ENCODE peak calls at places on chromosomes 12 and 14, in six cellular contexts. T is PC-9, P is GM23248, G is kidney, H is mammary epithelial cell, S is colonic mucosa. Z is an unnamed sample.

GRCh38 chr12:77696183-77696582 is 134.5 kb upstream of the NAV3 start:
- DNase-seq in T (no peak), P (no peak), G (no peak), H (no peak), S (no peak), Z (no peak)

GRCh38 chr12:50111417-50111692 is 681 bp upstream of the COX14 start:
- DNase-seq in T (no peak), P (no peak), G (no peak), H (no peak), S (no peak), Z (no peak)

GRCh38 chr12:47015381-47015780 is 64.0 kb upstream of the PCED1B start:
- DNase-seq in T (no peak), P (no peak), G (no peak), H (no peak), S (no peak), Z (peak; percentile 94)

GRCh38 chr14:99273025-99273723 is 1.2 kb upstream of the BCL11B start:
- DNase-seq in T (no peak), P (peak; percentile 18), G (peak; percentile 77), H (peak; percentile 62), S (peak; percentile 87), Z (no peak)

GRCh38 chr12:58703911-58704310 is 216.4 kb downstream of the LRIG3 start:
- DNase-seq in T (no peak), P (peak; percentile 14), G (no peak), H (no peak), S (no peak), Z (no peak)

GRCh38 chr12:112892821-112893220 is 13.9 kb upstream of the OAS1 start:
- DNase-seq in T (no peak), P (no peak), G (no peak), H (no peak), S (no peak), Z (no peak)

GRCh38 chr12:19967486-19967885 is 400.9 kb upstream of the PDE3A start:
- DNase-seq in T (no peak), P (peak; percentile 97), G (no peak), H (peak; percentile 51), S (no peak), Z (peak; percentile 16)

GRCh38 chr12:122052285-122052684 is 26.3 kb upstream of the MLXIP start:
- DNase-seq in T (no peak), P (peak; percentile 13), G (no peak), H (no peak), S (no peak), Z (no peak)

GRCh38 chr12:106871477-106871876 is 84.2 kb upstream of the TMEM263 start:
- DNase-seq in T (no peak), P (peak; percentile 80), G (no peak), H (peak; percentile 53), S (no peak), Z (no peak)

GRCh38 chr12:131061041-131061806 is 107.5 kb downstream of the ADGRD1 start:
- DNase-seq in T (no peak), P (no peak), G (peak; percentile 30), H (no peak), S (no peak), Z (no peak)

GRCh38 chr14:96260341-96260821 is 4.4 kb downstream of the BDKRB1 start:
- DNase-seq in T (no peak), P (peak; percentile 84), G (no peak), H (no peak), S (no peak), Z (no peak)

GRCh38 chr12:117093918-117094630 is 5.1 kb downstream of the TESC start:
- DNase-seq in T (no peak), P (no peak), G (peak; percentile 61), H (no peak), S (no peak), Z (no peak)

GRCh38 chr12:112466011-112466422 is 47.3 kb downstream of the PTPN11 start:
- DNase-seq in T (no peak), P (no peak), G (no peak), H (no peak), S (peak; percentile 31), Z (no peak)

GRCh38 chr12:45768194-45768593 is 38.7 kb downstream of the ARID2 start:
- DNase-seq in T (no peak), P (no peak), G (no peak), H (peak; percentile 93), S (no peak), Z (no peak)

GRCh38 chr14:54344445-54344844 is 52.4 kb upstream of the CDKN3 start:
- DNase-seq in T (no peak), P (no peak), G (no peak), H (no peak), S (no peak), Z (no peak)

GRCh38 chr12:8544295-8544694 is 3.6 kb upstream of the CLEC4E start:
- DNase-seq in T (peak; percentile 75), P (peak; percentile 68), G (no peak), H (peak; percentile 44), S (peak; percentile 71), Z (peak; percentile 58)

GRCh38 chr12:132503611-132504204 is 13.8 kb downstream of the FBRSL1 start:
- DNase-seq in T (no peak), P (no peak), G (no peak), H (no peak), S (no peak), Z (no peak)

GRCh38 chr12:121626853-121627623 is 708 bp downstream of the ORAI1 start:
- DNase-seq in T (peak; percentile 63), P (peak; percentile 86), G (peak; percentile 91), H (peak; percentile 70), S (peak; percentile 69), Z (peak; percentile 89)

GRCh38 chr12:132373967-132374820 is 44.8 kb upstream of the GALNT9 start:
- DNase-seq in T (no peak), P (peak; percentile 25), G (peak; percentile 58), H (no peak), S (no peak), Z (no peak)

GRCh38 chr12:67910360-67911292 is 78.6 kb upstream of the IFNG-AS1 start:
- DNase-seq in T (no peak), P (peak; percentile 95), G (no peak), H (peak; percentile 90), S (no peak), Z (peak; percentile 49)

GRCh38 chr12:108305520-108305919 is 33.6 kb downstream of the CMKLR1 start:
- DNase-seq in T (no peak), P (peak; percentile 99), G (peak; percentile 92), H (peak; percentile 73), S (peak; percentile 45), Z (no peak)

GRCh38 chr12:95440401-95440800 is 33.6 kb upstream of the METAP2 start:
- DNase-seq in T (no peak), P (peak; percentile 17), G (no peak), H (no peak), S (no peak), Z (peak; percentile 41)

GRCh38 chr12:62268956-62269355 is 8.8 kb downstream of the USP15 start:
- DNase-seq in T (no peak), P (peak; percentile 68), G (no peak), H (peak; percentile 62), S (no peak), Z (no peak)

GRCh38 chr12:27319394-27319793 is 13.2 kb upstream of the BMAL2 start:
- DNase-seq in T (no peak), P (peak; percentile 85), G (no peak), H (peak; percentile 51), S (no peak), Z (peak; percentile 20)

GRCh38 chr12:53499261-53500118 is at the start of gene MAP3K12:
- DNase-seq in T (peak; percentile 45), P (peak; percentile 85), G (peak; percentile 95), H (peak; percentile 51), S (peak; percentile 69), Z (peak; percentile 71)

GRCh38 chr12:22395666-22396065 is 61.2 kb upstream of the ST8SIA1 start:
- DNase-seq in T (no peak), P (no peak), G (no peak), H (no peak), S (no peak), Z (no peak)

GRCh38 chr14:95067526-95067925 is 89.8 kb downstream of the DICER1 start:
- DNase-seq in T (no peak), P (no peak), G (no peak), H (no peak), S (no peak), Z (no peak)

GRCh38 chr14:105862581-105863239 is 336.3 kb downstream of the TMEM121 start:
- DNase-seq in T (no peak), P (no peak), G (no peak), H (no peak), S (no peak), Z (no peak)

GRCh38 chr14:105861985-105862465 is 335.6 kb downstream of the TMEM121 start:
- DNase-seq in T (no peak), P (no peak), G (peak; percentile 37), H (no peak), S (no peak), Z (no peak)

GRCh38 chr14:105859717-105860614 is 333.6 kb downstream of the TMEM121 start:
- DNase-seq in T (no peak), P (no peak), G (peak; percentile 63), H (no peak), S (no peak), Z (peak; percentile 32)

GRCh38 chr14:105858676-105859025 is 332.3 kb downstream of the TMEM121 start:
- DNase-seq in T (no peak), P (no peak), G (no peak), H (no peak), S (no peak), Z (no peak)

GRCh38 chr14:105860615-105861580 is 334.5 kb downstream of the TMEM121 start:
- DNase-seq in T (no peak), P (no peak), G (peak; percentile 60), H (no peak), S (no peak), Z (no peak)
- H3K4me3 ChIP-seq in T (no peak overlapping the region), P (no peak overlapping the region), G (no peak overlapping the region), H (no peak overlapping the region), S (no peak overlapping the region), Z (no peak overlapping the region)

GRCh38 chr14:43200519-43200918 is 1306.6 kb downstream of the FSCB start:
- DNase-seq in T (no peak), P (no peak), G (no peak), H (no peak), S (no peak), Z (no peak)
- H3K9me3 ChIP-seq in T (no peaks in the 10 kb centered on the region), P (no peaks in the 10 kb centered on the region), G (no peaks in the 10 kb centered on the region), H (peaks cover 5% of the 10 kb centered on the region), S (no peaks in the 10 kb centered on the region), Z (no peaks in the 10 kb centered on the region)

GRCh38 chr14:77041837-77042557 is 13.5 kb upstream of the IRF2BPL start:
- DNase-seq in T (no peak), P (peak; percentile 95), G (peak; percentile 67), H (peak; percentile 86), S (no peak), Z (no peak)
- H3K4me1 ChIP-seq in T (peaks cover 97% of the 10 kb centered on the region), P (peaks cover 87% of the 10 kb centered on the region), G (peaks cover 78% of the 10 kb centered on the region), H (peaks cover 90% of the 10 kb centered on the region), S (peaks cover 34% of the 10 kb centered on the region), Z (peaks cover 85% of the 10 kb centered on the region)

DNA sequence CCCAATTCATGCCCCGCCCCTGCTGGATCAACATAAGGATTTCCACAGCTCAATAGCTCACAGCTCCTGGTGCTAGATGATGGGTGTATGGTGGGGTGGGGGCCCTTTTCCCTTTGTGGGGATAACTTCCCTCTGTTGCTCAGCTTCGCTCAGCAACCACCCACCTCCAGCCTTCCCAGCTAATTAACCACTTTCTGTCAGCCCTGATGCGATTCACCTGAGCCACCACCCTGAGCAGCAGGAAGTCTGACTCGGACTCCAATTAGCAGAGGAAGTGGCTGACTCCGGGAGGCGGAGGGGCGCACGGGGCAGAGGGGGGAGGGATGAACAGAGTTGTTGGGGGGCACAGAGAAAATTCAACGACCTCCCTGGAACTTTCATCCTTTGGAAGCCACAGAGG is 24.2 kb upstream of the CHGA start:
- DNase-seq in T (no peak), P (no peak), G (no peak), H (no peak), S (no peak), Z (no peak)
- H3K4me3 ChIP-seq in T (no peak overlapping the region), P (no peak overlapping the region), G (no peak overlapping the region), H (no peak overlapping the region), S (no peak overlapping the region), Z (no peak overlapping the region)

GRCh38 chr14:29630566-29631160 is 297.0 kb downstream of the PRKD1 start:
- DNase-seq in T (no peak), P (no peak), G (no peak), H (peak; percentile 66), S (no peak), Z (no peak)
- H3K9me3 ChIP-seq in T (no peaks in the 10 kb centered on the region), P (no peaks in the 10 kb centered on the region), G (no peaks in the 10 kb centered on the region), H (peaks cover 6% of the 10 kb centered on the region), S (no peaks in the 10 kb centered on the region), Z (no peaks in the 10 kb centered on the region)

Z was measured in SJSA1.